ENCODE peak calls at places on chromosome 1, in seven cellular contexts. D, F, R, Z, V, A and M are unnamed samples.

GRCh38 chr1:2044510-2045319 is 5.5 kb upstream of the PRKCZ start:
- DNase-seq in R (no peak), F (peak), Z (peak), V (no peak), A (peak), D (peak), M (peak)

GRCh38 chr1:190172636-190173410 is 304.8 kb downstream of the BRINP3 start:
- DNase-seq in A (no peak), R (no peak), F (no peak), Z (no peak), D (no peak), V (no peak), M (no peak)

GRCh38 chr1:39615086-39615662 is 24.3 kb downstream of the HEYL start:
- DNase-seq in Z (no peak), R (no peak), A (no peak), V (no peak), D (no peak), F (no peak), M (no peak)

GRCh38 chr1:218939095-218939494 is 234.6 kb upstream of the LYPLAL1 start:
- DNase-seq in A (no peak), D (no peak), Z (no peak), R (no peak), F (no peak), V (no peak), M (no peak)

GRCh38 chr1:205077934-205078311 is 6.3 kb downstream of the TMEM81 start:
- DNase-seq in Z (no peak), R (no peak), V (no peak), F (no peak), A (no peak), D (no peak), M (no peak)

GRCh38 chr1:206967096-206967851 is 3.0 kb downstream of the FCAMR start:
- DNase-seq in R (no peak), Z (no peak), A (no peak), F (peak), V (peak), D (no peak), M (no peak)

GRCh38 chr1:43849670-43850069 is 83.9 kb upstream of the ARTN start:
- DNase-seq in Z (no peak), D (no peak), A (no peak), R (no peak), F (no peak), V (no peak), M (no peak)

GRCh38 chr1:11525516-11525915 is 46.6 kb downstream of the DISP3 start:
- DNase-seq in F (no peak), V (no peak), A (no peak), Z (no peak), D (no peak), R (no peak), M (no peak)

GRCh38 chr1:159211331-159212136 is 6.9 kb downstream of the ACKR1 start:
- DNase-seq in Z (peak), V (peak), R (no peak), D (peak), A (peak), F (peak), M (no peak)

GRCh38 chr1:9212735-9213134 is 21.8 kb upstream of the H6PD start:
- DNase-seq in F (no peak), V (no peak), D (no peak), R (no peak), Z (no peak), A (no peak), M (no peak)

GRCh38 chr1:61270761-61271411 is 188.5 kb downstream of the NFIA start:
- DNase-seq in A (peak), D (no peak), V (no peak), F (no peak), Z (no peak), R (no peak), M (no peak)

GRCh38 chr1:167430134-167430848 is 88.0 kb downstream of the CD247 start:
- DNase-seq in D (no peak), A (no peak), V (no peak), R (no peak), F (no peak), Z (peak), M (no peak)

GRCh38 chr1:215375386-215375785 is 191.7 kb upstream of the KCTD3 start:
- DNase-seq in A (no peak), R (no peak), F (no peak), V (no peak), Z (no peak), D (no peak), M (no peak)

GRCh38 chr1:171457412-171457811 is 27.9 kb upstream of the PRRC2C start:
- DNase-seq in Z (no peak), R (peak), D (no peak), V (no peak), A (no peak), F (no peak), M (no peak)

GRCh38 chr1:9267827-9268581 is 24.7 kb upstream of the SPSB1 start:
- DNase-seq in Z (no peak), R (no peak), A (no peak), V (no peak), F (no peak), D (no peak), M (no peak)

GRCh38 chr1:55724551-55725325 is 509.6 kb upstream of the USP24 start:
- DNase-seq in A (no peak), F (no peak), V (peak), D (no peak), Z (no peak), R (peak), M (no peak)

GRCh38 chr1:220296941-220297460 is 24.7 kb upstream of the RAB3GAP2 start:
- DNase-seq in F (no peak), A (no peak), R (no peak), V (no peak), D (no peak), Z (no peak), M (no peak)

GRCh38 chr1:96416111-96416595 is 305.4 kb upstream of the PTBP2 start:
- DNase-seq in V (peak), F (peak), D (no peak), R (peak), A (no peak), Z (no peak), M (no peak)

GRCh38 chr1:53107570-53108322 is 34.7 kb downstream of the SLC1A7 start:
- DNase-seq in Z (no peak), D (no peak), F (peak), R (peak), A (no peak), V (no peak), M (no peak)

GRCh38 chr1:52268372-52268771 is 97.6 kb downstream of the CC2D1B start:
- DNase-seq in A (no peak), V (no peak), D (no peak), F (peak), R (peak), Z (no peak), M (no peak)

GRCh38 chr1:211547710-211548109 is 31.3 kb downstream of the SLC30A1 start:
- DNase-seq in F (no peak), A (no peak), V (no peak), D (no peak), R (no peak), Z (no peak), M (no peak)

GRCh38 chr1:232635778-232636356 is 5.9 kb upstream of the SIPA1L2 start:
- DNase-seq in D (no peak), Z (peak), V (peak), A (peak), R (no peak), F (no peak), M (no peak)

GRCh38 chr1:63859480-63860275 is 85.9 kb downstream of the ROR1 start:
- DNase-seq in V (no peak), A (no peak), D (no peak), F (no peak), Z (no peak), R (no peak), M (no peak)

GRCh38 chr1:177355575-177355974 is 184.8 kb downstream of the BRINP2 start:
- DNase-seq in R (peak), D (no peak), F (peak), A (peak), V (no peak), Z (peak), M (no peak)